ENCODE peak calls at places on chromosomes 7 and 10, in six cellular contexts. P, D, X, R, N and B are unnamed samples.
A peak's percentile ranks its signal among the peaks of the same experiment; 100 is the strongest.

GRCh38 chr7:24732646-24733413 is 24.4 kb downstream of the GSDME start:
- DNase-seq in X (no peak), R (no peak), N (no peak), D (no peak), P (no peak), B (no peak)

GRCh38 chr10:31157125-31157983 is 125.7 kb upstream of the ZNF438 start:
- DNase-seq in X (no peak), P (peak; percentile 83), R (no peak), D (peak; percentile 86), N (no peak), B (no peak)

GRCh38 chr10:91955114-91955513 is 31.5 kb downstream of the BTAF1 start:
- DNase-seq in R (no peak), X (no peak), D (no peak), P (no peak), N (no peak), B (no peak)

GRCh38 chr10:7133270-7133669 is 277.6 kb downstream of the SFMBT2 start:
- DNase-seq in P (no peak), N (no peak), X (no peak), R (no peak), D (no peak), B (no peak)

GRCh38 chr7:155807013-155807804 is 5.1 kb downstream of the SHH start:
- DNase-seq in R (no peak), X (no peak), D (no peak), N (peak; percentile 61), P (no peak), B (no peak)

GRCh38 chr10:4776234-4776638 is 49.8 kb upstream of the AKR1E2 start:
- DNase-seq in P (no peak), R (no peak), X (no peak), D (no peak), N (no peak), B (no peak)

GRCh38 chr7:90229728-90230127 is 15.2 kb upstream of the CFAP69 start:
- DNase-seq in X (no peak), N (no peak), D (no peak), P (no peak), R (no peak), B (no peak)

GRCh38 chr7:155843426-155844018 is 31.3 kb upstream of the SHH start:
- DNase-seq in X (no peak), P (no peak), N (no peak), D (no peak), R (no peak), B (no peak)